ENCODE peak calls at places on chromosomes 7 and 10, in six cellular contexts. I, V, W, K, H and O are unnamed samples.

GRCh38 chr7:66301737-66302136 is 96.6 kb downstream of the TPST1 start:
- DNase-seq in K (no peak), V (no peak), W (no peak), H (no peak), I (no peak), O (no peak)

GRCh38 chr10:130188195-130189175 is 52.3 kb downstream of the GLRX3 start:
- DNase-seq in V (no peak), W (no peak), H (no peak), I (no peak), K (no peak), O (no peak)

GRCh38 chr7:94332571-94332970 is 62.1 kb upstream of the COL1A2 start:
- DNase-seq in I (no peak), W (no peak), V (no peak), H (no peak), K (no peak), O (no peak)

GRCh38 chr7:28885771-28886170 is 72.4 kb downstream of the TRIL start:
- DNase-seq in H (no peak), K (no peak), I (no peak), W (no peak), V (no peak), O (no peak)

GRCh38 chr7:51128545-51129466 is 187.8 kb downstream of the COBL start:
- DNase-seq in K (peak; percentile 47), V (no peak), I (no peak), W (no peak), H (no peak), O (no peak)

GRCh38 chr7:130697791-130698190 is 11.4 kb upstream of the TSGA13 start:
- DNase-seq in W (no peak), V (no peak), K (no peak), I (no peak), H (no peak), O (no peak)

GRCh38 chr10:84993251-84994035 is 665.1 kb downstream of the CCSER2 start:
- DNase-seq in H (no peak), I (no peak), V (no peak), W (no peak), K (peak; percentile 80), O (no peak)

GRCh38 chr10:94288361-94289116 is 74.2 kb downstream of the NOC3L start:
- DNase-seq in V (no peak), W (no peak), I (no peak), K (no peak), H (no peak), O (no peak)

GRCh38 chr10:86053675-86054074 is 312.9 kb downstream of the GRID1 start:
- DNase-seq in W (no peak), V (no peak), K (no peak), I (no peak), H (no peak), O (no peak)

GRCh38 chr7:125338110-125338509 is 408.5 kb upstream of the POT1 start:
- DNase-seq in H (no peak), K (no peak), W (no peak), I (no peak), V (no peak), O (no peak)

GRCh38 chr7:112446431-112446830 is 3.8 kb upstream of the IFRD1 start:
- DNase-seq in V (no peak), H (no peak), K (no peak), I (no peak), W (no peak), O (no peak)

GRCh38 chr10:83942410-83942809 is 196.9 kb upstream of the GHITM start:
- DNase-seq in V (no peak), I (no peak), H (no peak), W (no peak), K (no peak), O (no peak)

GRCh38 chr7:116522247-116522646 is 2.6 kb upstream of the CAV1 start:
- DNase-seq in H (peak; percentile 84), I (no peak), K (no peak), W (no peak), V (no peak), O (no peak)

GRCh38 chr7:84658286-84658685 is 463.7 kb upstream of the SEMA3A start:
- DNase-seq in V (no peak), K (no peak), H (no peak), W (no peak), I (no peak), O (no peak)

GRCh38 chr10:14701466-14701865 is 73.2 kb downstream of the FAM107B start:
- DNase-seq in H (no peak), W (no peak), V (no peak), K (no peak), I (no peak), O (no peak)

GRCh38 chr7:137025469-137026175 is 157.2 kb downstream of the CHRM2 start:
- DNase-seq in W (no peak), H (peak; percentile 93), K (no peak), I (no peak), V (no peak), O (no peak)

GRCh38 chr10:62244088-62244487 is 24.6 kb downstream of the RTKN2 start:
- DNase-seq in H (no peak), W (no peak), K (no peak), V (no peak), I (no peak), O (no peak)

GRCh38 chr10:83233691-83234090 is 905.6 kb upstream of the GHITM start:
- DNase-seq in K (no peak), W (no peak), V (no peak), H (no peak), I (no peak), O (no peak)

GRCh38 chr10:44979281-44980181 is 922 bp upstream of the DEPP1 start:
- DNase-seq in I (peak; percentile 25), V (no peak), W (no peak), H (no peak), K (no peak), O (no peak)
- H3K4me3 ChIP-seq in I (peak overlapping the region; percentile 72), V (no peak overlapping the region), W (no peak overlapping the region), H (no peak overlapping the region), K (no peak overlapping the region), O (no peak overlapping the region)

GRCh38 chr10:114576716-114577115 is 81.4 kb downstream of the ABLIM1 start:
- DNase-seq in I (no peak), K (no peak), H (no peak), W (no peak), V (no peak), O (no peak)

GRCh38 chr10:114575417-114576131 is 82.5 kb downstream of the ABLIM1 start:
- DNase-seq in W (no peak), H (no peak), I (no peak), K (no peak), V (no peak), O (no peak)

GRCh38 chr10:114576132-114576487 is 82.0 kb downstream of the ABLIM1 start:
- DNase-seq in K (no peak), V (no peak), H (no peak), W (no peak), I (no peak), O (no peak)

GRCh38 chr10:114573330-114574045 is 84.6 kb downstream of the ABLIM1 start:
- DNase-seq in H (no peak), K (no peak), I (no peak), W (no peak), V (no peak), O (no peak)

GRCh38 chr10:114571316-114571999 is 86.6 kb downstream of the ABLIM1 start:
- DNase-seq in H (no peak), K (no peak), I (no peak), V (no peak), W (no peak), O (no peak)
- H3K4me3 ChIP-seq in H (no peak overlapping the region), K (no peak overlapping the region), I (no peak overlapping the region), V (no peak overlapping the region), W (no peak overlapping the region), O (no peak overlapping the region)

DNA sequence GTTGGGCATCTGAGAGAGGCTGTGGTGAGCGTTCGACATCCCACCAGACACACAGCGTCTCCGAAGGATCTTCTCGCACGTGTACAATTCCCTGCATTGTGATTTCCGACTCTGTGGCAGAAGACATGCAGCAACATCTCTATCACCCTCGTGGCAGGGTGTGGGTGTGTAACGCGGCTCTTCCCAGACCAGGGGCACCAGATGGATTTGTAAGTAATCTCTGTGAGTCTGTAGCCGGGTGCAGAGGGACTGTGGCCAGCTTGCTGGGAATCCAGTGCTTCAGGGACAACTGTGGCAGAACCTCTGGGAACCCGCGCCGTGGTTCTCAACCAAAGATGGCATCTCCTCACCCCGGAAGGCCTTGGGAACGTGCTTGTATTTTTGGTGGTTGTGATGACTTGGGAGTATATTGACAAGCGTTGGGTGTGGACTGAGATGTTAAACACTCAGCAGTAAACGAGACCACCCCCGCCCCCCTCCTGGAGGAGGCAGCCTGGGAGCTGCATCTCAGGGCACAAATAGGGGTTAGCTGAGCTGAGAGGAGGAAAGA is 21.2 kb downstream of the FOXL3 start:
- DNase-seq in I (no peak), K (no peak), H (no peak), V (peak; percentile 55), W (no peak), O (no peak)
- H3K4me3 ChIP-seq in I (no peak overlapping the region), K (no peak overlapping the region), H (no peak overlapping the region), V (no peak overlapping the region), W (no peak overlapping the region), O (no peak overlapping the region)

DNA sequence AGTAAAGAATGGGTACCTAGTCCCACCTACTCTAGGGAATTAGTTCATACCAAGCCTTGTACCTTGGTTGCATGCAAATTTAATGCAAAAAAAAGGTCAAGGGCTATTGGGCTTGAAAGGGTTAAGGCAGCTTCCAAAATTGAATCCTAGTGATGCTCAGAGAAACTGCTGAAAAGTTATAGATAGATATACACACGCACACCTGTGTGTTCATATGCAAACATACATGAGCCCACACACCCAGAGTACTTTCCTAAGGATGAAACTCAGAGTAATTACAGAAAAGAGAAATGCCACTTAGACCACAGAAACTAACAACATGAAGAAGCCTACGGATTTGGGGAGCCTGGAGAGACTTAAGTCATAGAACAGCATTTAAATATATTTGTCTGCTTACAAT is 1.5 kb downstream of the SLC25A13 start:
- DNase-seq in K (no peak), H (no peak), W (peak; percentile 61), V (no peak), I (no peak), O (peak; percentile 74)
- H3K4me3 ChIP-seq in K (no peak overlapping the region), H (no peak overlapping the region), W (peak overlapping the region; percentile 62), V (no peak overlapping the region), I (peak overlapping the region; percentile 84), O (peak overlapping the region; percentile 80)